ENCODE peak calls at places on chromosome 1, in seven cellular contexts. One of them, this sample, is unnamed.

GRCh38 chr1:76230894-76231293 is 156.3 kb downstream of the ST6GALNAC3 start:
- DNase-seq in transverse colon: no peak
- DNase-seq in pancreas: no peak
- DNase-seq in stomach: no peak
- DNase-seq in uterus: no peak
- DNase-seq in psoas muscle: no peak
- DNase-seq in neural progenitor cell: no peak
- DNase-seq in this sample: no peak

GRCh38 chr1:60394436-60394835 is 320.9 kb upstream of the C1orf87 start:
- DNase-seq in transverse colon: no peak
- DNase-seq in pancreas: no peak
- DNase-seq in stomach: no peak
- DNase-seq in uterus: no peak
- DNase-seq in psoas muscle: no peak
- DNase-seq in neural progenitor cell: no peak
- DNase-seq in this sample: no peak

GRCh38 chr1:204923626-204924012 is 53.0 kb downstream of the NFASC start:
- DNase-seq in transverse colon: no peak
- DNase-seq in pancreas: no peak
- DNase-seq in stomach: no peak
- DNase-seq in uterus: no peak
- DNase-seq in psoas muscle: no peak
- DNase-seq in neural progenitor cell: no peak
- DNase-seq in this sample: no peak

GRCh38 chr1:15676688-15677661 is 7.1 kb upstream of the PLEKHM2 start:
- DNase-seq in transverse colon: no peak
- DNase-seq in pancreas: no peak
- DNase-seq in stomach: no peak
- DNase-seq in uterus: no peak
- DNase-seq in psoas muscle: no peak
- DNase-seq in neural progenitor cell: no peak
- DNase-seq in this sample: no peak

GRCh38 chr1:230215049-230215448 is 148.0 kb downstream of the GALNT2 start:
- DNase-seq in transverse colon: peak; percentile 69
- DNase-seq in pancreas: peak; percentile 64
- DNase-seq in stomach: peak; percentile 66
- DNase-seq in uterus: peak; percentile 45
- DNase-seq in psoas muscle: peak; percentile 79
- DNase-seq in neural progenitor cell: peak; percentile 52
- DNase-seq in this sample: peak; percentile 89

GRCh38 chr1:41666991-41667631 is 182.6 kb upstream of the EDN2 start:
- DNase-seq in transverse colon: peak; percentile 43
- DNase-seq in pancreas: peak; percentile 73
- DNase-seq in stomach: peak; percentile 57
- DNase-seq in uterus: no peak
- DNase-seq in psoas muscle: no peak
- DNase-seq in neural progenitor cell: peak; percentile 37
- DNase-seq in this sample: no peak

GRCh38 chr1:8777867-8778266 is 39.6 kb downstream of the RERE start:
- DNase-seq in transverse colon: no peak
- DNase-seq in pancreas: no peak
- DNase-seq in stomach: no peak
- DNase-seq in uterus: no peak
- DNase-seq in psoas muscle: no peak
- DNase-seq in neural progenitor cell: no peak
- DNase-seq in this sample: no peak

GRCh38 chr1:28895896-28896608 is 18.3 kb upstream of the EPB41 start:
- DNase-seq in transverse colon: no peak
- DNase-seq in pancreas: no peak
- DNase-seq in stomach: no peak
- DNase-seq in uterus: peak; percentile 37
- DNase-seq in psoas muscle: no peak
- DNase-seq in neural progenitor cell: no peak
- DNase-seq in this sample: no peak

GRCh38 chr1:76998582-76999189 is 131.4 kb downstream of the ST6GALNAC5 start:
- DNase-seq in transverse colon: no peak
- DNase-seq in pancreas: no peak
- DNase-seq in stomach: no peak
- DNase-seq in uterus: no peak
- DNase-seq in psoas muscle: no peak
- DNase-seq in neural progenitor cell: no peak
- DNase-seq in this sample: no peak

GRCh38 chr1:165949335-165950130 is 122.1 kb downstream of the UCK2 start:
- DNase-seq in transverse colon: no peak
- DNase-seq in pancreas: no peak
- DNase-seq in stomach: no peak
- DNase-seq in uterus: no peak
- DNase-seq in psoas muscle: no peak
- DNase-seq in neural progenitor cell: peak; percentile 75
- DNase-seq in this sample: no peak

GRCh38 chr1:15343099-15343498 is 66.6 kb upstream of the EFHD2 start:
- DNase-seq in transverse colon: no peak
- DNase-seq in pancreas: no peak
- DNase-seq in stomach: no peak
- DNase-seq in uterus: no peak
- DNase-seq in psoas muscle: no peak
- DNase-seq in neural progenitor cell: no peak
- DNase-seq in this sample: no peak

GRCh38 chr1:12368646-12369045 is 138.8 kb downstream of the VPS13D start:
- DNase-seq in transverse colon: no peak
- DNase-seq in pancreas: no peak
- DNase-seq in stomach: no peak
- DNase-seq in uterus: no peak
- DNase-seq in psoas muscle: no peak
- DNase-seq in neural progenitor cell: no peak
- DNase-seq in this sample: no peak

GRCh38 chr1:176942346-176942745 is 222.2 kb downstream of the ASTN1 start:
- DNase-seq in transverse colon: no peak
- DNase-seq in pancreas: no peak
- DNase-seq in stomach: no peak
- DNase-seq in uterus: no peak
- DNase-seq in psoas muscle: no peak
- DNase-seq in neural progenitor cell: no peak
- DNase-seq in this sample: no peak

GRCh38 chr1:3105167-3105863 is 36.3 kb downstream of the PRDM16 start:
- DNase-seq in transverse colon: no peak
- DNase-seq in pancreas: peak; percentile 35
- DNase-seq in stomach: no peak
- DNase-seq in uterus: no peak
- DNase-seq in psoas muscle: no peak
- DNase-seq in neural progenitor cell: peak; percentile 98
- DNase-seq in this sample: no peak

GRCh38 chr1:25487628-25488027 is 55.8 kb upstream of the LDLRAP1 start:
- DNase-seq in transverse colon: no peak
- DNase-seq in pancreas: no peak
- DNase-seq in stomach: no peak
- DNase-seq in uterus: no peak
- DNase-seq in psoas muscle: no peak
- DNase-seq in neural progenitor cell: peak; percentile 39
- DNase-seq in this sample: no peak

GRCh38 chr1:214281902-214282695 is 1.1 kb downstream of the SMYD2 start:
- DNase-seq in transverse colon: peak; percentile 52
- DNase-seq in pancreas: peak; percentile 40
- DNase-seq in stomach: peak; percentile 57
- DNase-seq in uterus: peak; percentile 44
- DNase-seq in psoas muscle: peak; percentile 73
- DNase-seq in neural progenitor cell: peak; percentile 17
- DNase-seq in this sample: peak; percentile 30

GRCh38 chr1:198672124-198672523 is 33.3 kb downstream of the PTPRC start:
- DNase-seq in transverse colon: no peak
- DNase-seq in pancreas: no peak
- DNase-seq in stomach: no peak
- DNase-seq in uterus: no peak
- DNase-seq in psoas muscle: no peak
- DNase-seq in neural progenitor cell: no peak
- DNase-seq in this sample: no peak

GRCh38 chr1:205505791-205506190 is 1.3 kb downstream of the CDK18 start:
- DNase-seq in transverse colon: peak; percentile 26
- DNase-seq in pancreas: peak; percentile 36
- DNase-seq in stomach: peak; percentile 38
- DNase-seq in uterus: peak; percentile 51
- DNase-seq in psoas muscle: peak; percentile 67
- DNase-seq in neural progenitor cell: no peak
- DNase-seq in this sample: peak; percentile 95

GRCh38 chr1:115781343-115781742 is 12.8 kb upstream of the CASQ2 start:
- DNase-seq in transverse colon: no peak
- DNase-seq in pancreas: no peak
- DNase-seq in stomach: no peak
- DNase-seq in uterus: no peak
- DNase-seq in psoas muscle: no peak
- DNase-seq in neural progenitor cell: no peak
- DNase-seq in this sample: no peak

GRCh38 chr1:1752671-1753606 is 25.3 kb downstream of the NADK start:
- DNase-seq in transverse colon: no peak
- DNase-seq in pancreas: no peak
- DNase-seq in stomach: no peak
- DNase-seq in uterus: no peak
- DNase-seq in psoas muscle: peak; percentile 86
- DNase-seq in neural progenitor cell: no peak
- DNase-seq in this sample: no peak
- H3K27ac ChIP-seq in transverse colon: no peak overlapping the region
- H3K27ac ChIP-seq in pancreas: no peak overlapping the region
- H3K27ac ChIP-seq in stomach: no peak overlapping the region
- H3K27ac ChIP-seq in uterus: no peak overlapping the region
- H3K27ac ChIP-seq in psoas muscle: no peak overlapping the region
- H3K27ac ChIP-seq in neural progenitor cell: no peak overlapping the region
- H3K27ac ChIP-seq in this sample: no peak overlapping the region

DNA sequence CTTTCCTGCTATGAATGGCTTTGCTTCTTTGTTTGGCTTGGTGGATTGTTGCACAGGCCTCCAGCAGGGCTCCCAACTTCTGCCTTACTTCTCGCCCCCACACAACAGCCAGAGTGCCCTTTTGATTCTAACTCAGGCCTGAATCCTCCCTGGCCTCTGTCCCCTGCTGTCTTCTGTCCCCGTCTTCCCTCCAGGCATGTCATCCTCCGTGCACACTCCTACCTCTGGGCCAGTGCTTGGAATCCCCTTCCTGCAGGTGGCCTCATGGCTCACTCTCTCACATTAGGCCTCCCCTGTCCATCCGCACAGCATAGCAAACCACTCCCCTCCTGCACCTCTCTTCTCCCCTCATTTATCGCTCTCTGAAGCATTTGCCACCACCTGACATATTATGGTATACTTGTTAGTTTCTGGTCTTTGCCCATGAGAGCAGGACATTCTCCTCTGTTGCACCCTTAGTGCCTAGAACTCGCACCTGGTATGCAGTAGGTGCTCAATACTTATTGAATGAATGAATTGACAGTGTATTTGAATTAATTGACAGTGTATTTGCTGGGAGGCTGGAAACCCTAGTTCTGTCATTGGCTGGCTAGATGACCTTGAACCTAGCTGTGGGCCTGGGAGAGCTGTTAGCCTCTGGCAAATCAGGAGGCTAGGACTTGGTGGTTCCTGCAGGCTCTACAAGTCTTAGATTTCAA is 2.9 kb downstream of the ZDHHC18 start:
- DNase-seq in transverse colon: no peak
- DNase-seq in pancreas: no peak
- DNase-seq in stomach: no peak
- DNase-seq in uterus: no peak
- DNase-seq in psoas muscle: no peak
- DNase-seq in neural progenitor cell: peak; percentile 33
- DNase-seq in this sample: no peak
- H3K4me1 ChIP-seq in transverse colon: peaks cover 36% of the 10 kb centered on the region
- H3K4me1 ChIP-seq in pancreas: no peaks in the 10 kb centered on the region
- H3K4me1 ChIP-seq in stomach: peaks cover 73% of the 10 kb centered on the region
- H3K4me1 ChIP-seq in uterus: peaks cover 10% of the 10 kb centered on the region
- H3K4me1 ChIP-seq in psoas muscle: peaks cover 18% of the 10 kb centered on the region
- H3K4me1 ChIP-seq in neural progenitor cell: peaks cover 30% of the 10 kb centered on the region
- H3K4me1 ChIP-seq in this sample: no peaks in the 10 kb centered on the region

DNA sequence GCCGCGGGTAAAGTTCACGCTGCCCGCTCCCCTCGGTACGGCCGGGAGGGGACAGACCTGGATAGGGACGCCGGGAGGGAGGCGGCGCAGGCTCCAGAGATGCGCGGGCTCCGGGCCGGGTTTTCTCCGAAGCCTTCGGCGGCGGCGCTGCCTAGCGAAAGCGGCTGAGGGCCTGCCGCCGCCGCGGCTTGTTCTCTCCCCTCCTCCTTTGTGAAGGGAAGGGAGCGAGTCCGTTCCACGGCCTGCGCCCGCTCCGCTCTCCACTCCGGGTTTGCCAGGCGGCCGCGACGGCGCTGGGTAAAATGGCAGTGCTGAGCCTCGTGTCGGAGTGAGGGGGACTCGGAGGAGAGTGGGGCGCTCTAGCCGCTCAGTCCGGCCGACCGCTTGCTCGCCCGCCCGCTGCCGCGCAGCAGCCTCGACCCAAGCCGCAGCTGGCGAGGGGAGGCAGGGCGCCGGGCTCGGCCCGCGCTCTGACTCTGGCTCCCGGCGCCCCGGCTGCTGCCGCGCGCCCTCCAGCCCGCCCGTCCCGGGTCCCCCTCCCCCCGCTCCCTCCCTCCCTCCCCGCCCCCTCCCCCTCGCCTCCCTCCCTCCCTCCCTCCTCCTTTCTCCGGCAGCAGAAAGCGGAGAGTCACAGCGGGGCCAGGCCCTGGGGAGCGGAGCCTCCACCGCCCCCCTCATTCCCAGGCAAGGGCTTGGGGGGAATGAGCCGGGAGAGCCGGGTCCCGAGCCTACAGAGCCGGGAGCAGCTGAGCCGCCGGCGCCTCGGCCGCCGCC is at the start of gene ARID1A:
- DNase-seq in transverse colon: peak; percentile 97
- DNase-seq in pancreas: peak; percentile 96
- DNase-seq in stomach: peak; percentile 96
- DNase-seq in uterus: peak; percentile 98
- DNase-seq in psoas muscle: peak; percentile 98
- DNase-seq in neural progenitor cell: peak; percentile 99
- DNase-seq in this sample: peak; percentile 98
- TF ChIP-seq CTCF in transverse colon: peak; percentile 15
- TF ChIP-seq CTCF in pancreas: no peak
- TF ChIP-seq CTCF in stomach: no peak
- TF ChIP-seq CTCF in uterus: peak; percentile 41
- TF ChIP-seq CTCF in psoas muscle: peak; percentile 7
- TF ChIP-seq CTCF in neural progenitor cell: no peak
- TF ChIP-seq CTCF in this sample: no peak

GRCh38 chr1:200206761-200207160 is 179.3 kb downstream of the NR5A2 start:
- DNase-seq in transverse colon: no peak
- DNase-seq in pancreas: no peak
- DNase-seq in stomach: no peak
- DNase-seq in uterus: no peak
- DNase-seq in psoas muscle: no peak
- DNase-seq in neural progenitor cell: no peak
- DNase-seq in this sample: no peak

GRCh38 chr1:200206340-200206739 is 178.8 kb downstream of the NR5A2 start:
- DNase-seq in transverse colon: no peak
- DNase-seq in pancreas: no peak
- DNase-seq in stomach: no peak
- DNase-seq in uterus: no peak
- DNase-seq in psoas muscle: no peak
- DNase-seq in neural progenitor cell: no peak
- DNase-seq in this sample: no peak

GRCh38 chr1:200211157-200211556 is 183.6 kb downstream of the NR5A2 start:
- DNase-seq in transverse colon: no peak
- DNase-seq in pancreas: no peak
- DNase-seq in stomach: no peak
- DNase-seq in uterus: no peak
- DNase-seq in psoas muscle: no peak
- DNase-seq in neural progenitor cell: no peak
- DNase-seq in this sample: no peak

GRCh38 chr1:200213392-200213791 is 185.9 kb downstream of the NR5A2 start:
- DNase-seq in transverse colon: no peak
- DNase-seq in pancreas: no peak
- DNase-seq in stomach: no peak
- DNase-seq in uterus: no peak
- DNase-seq in psoas muscle: no peak
- DNase-seq in neural progenitor cell: no peak
- DNase-seq in this sample: no peak

GRCh38 chr1:200207711-200208126 is 180.2 kb downstream of the NR5A2 start:
- DNase-seq in transverse colon: no peak
- DNase-seq in pancreas: no peak
- DNase-seq in stomach: no peak
- DNase-seq in uterus: no peak
- DNase-seq in psoas muscle: no peak
- DNase-seq in neural progenitor cell: no peak
- DNase-seq in this sample: no peak
- H3K27ac ChIP-seq in transverse colon: no peak overlapping the region
- H3K27ac ChIP-seq in pancreas: no peak overlapping the region
- H3K27ac ChIP-seq in stomach: no peak overlapping the region
- H3K27ac ChIP-seq in uterus: no peak overlapping the region
- H3K27ac ChIP-seq in psoas muscle: no peak overlapping the region
- H3K27ac ChIP-seq in neural progenitor cell: no peak overlapping the region
- H3K27ac ChIP-seq in this sample: no peak overlapping the region

This sample was measured in tibial artery.